ENCODE peak calls at places on chromosomes 12 and 14, in seven cellular contexts. B is AG04450; X is foreskin fibroblast; I is CD4-positive, alpha-beta memory T cell; G is pancreas; V is fibroblast of pulmonary artery; D is A549. R is an unnamed sample.

GRCh38 chr12:9798008-9798619 is 29.2 kb upstream of the KLRF1 start:
- DNase-seq in V (peak), X (peak), B (no peak), G (peak), I (peak), D (peak), R (peak)

GRCh38 chr14:75831971-75832370 is 149.8 kb downstream of the TGFB3 start:
- DNase-seq in D (peak), G (peak), V (peak), X (peak), B (no peak), I (no peak), R (no peak)

GRCh38 chr12:143964-144649 is 69.8 kb downstream of the SLC6A12 start:
- DNase-seq in I (no peak), G (no peak), B (no peak), X (no peak), V (no peak), D (no peak), R (no peak)

GRCh38 chr12:50221228-50222008 is 54.2 kb upstream of the CERS5 start:
- DNase-seq in V (peak), B (peak), I (no peak), X (peak), D (peak), G (no peak), R (no peak)

GRCh38 chr12:22100952-22101748 is 55.1 kb downstream of the CMAS start:
- DNase-seq in B (peak), X (peak), D (peak), G (peak), I (peak), V (peak), R (peak)

GRCh38 chr14:95300697-95301526 is 18.8 kb downstream of the CLMN start:
- DNase-seq in X (no peak), G (no peak), V (no peak), B (no peak), I (no peak), D (no peak), R (no peak)

GRCh38 chr12:14900521-14901227 is 15.0 kb upstream of the MGP start:
- DNase-seq in X (no peak), I (no peak), G (no peak), B (no peak), V (no peak), D (no peak), R (no peak)

GRCh38 chr14:35155962-35156361 is 33.6 kb downstream of the PRORP start:
- DNase-seq in I (no peak), B (peak), D (peak), X (peak), V (peak), G (no peak), R (no peak)

GRCh38 chr12:52391618-52392002 is 6.2 kb upstream of the KRT84 start:
- DNase-seq in V (peak), B (no peak), D (peak), G (no peak), X (no peak), I (no peak), R (no peak)

GRCh38 chr14:60637490-60638452 is 11.5 kb downstream of the SIX1 start:
- DNase-seq in B (no peak), V (no peak), I (no peak), G (no peak), X (no peak), D (no peak), R (no peak)
- H3K4me3 ChIP-seq in B (peak), V (peak), I (no peak), G (no peak), X (peak), D (no peak), R (no peak)

DNA sequence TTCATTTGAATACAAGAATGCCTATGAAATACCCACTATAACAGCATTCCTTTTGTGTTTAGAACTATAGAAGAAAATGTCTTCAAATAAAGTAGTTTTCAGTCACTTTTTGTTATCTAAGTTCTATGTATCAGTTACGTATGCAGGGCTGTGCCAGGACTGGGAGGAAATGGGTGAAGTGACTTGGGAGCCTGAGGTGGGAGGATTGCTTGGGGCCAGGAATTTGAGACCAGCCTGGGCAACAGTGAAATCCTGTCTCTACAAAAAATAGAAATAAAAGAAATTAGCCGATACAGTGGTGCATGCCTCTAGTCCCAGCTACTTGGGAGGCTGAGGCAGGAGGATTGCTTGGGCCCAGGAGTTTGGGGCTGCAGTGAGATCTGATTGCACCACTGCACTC is 22.9 kb upstream of the MANSC4 start:
- DNase-seq in I (no peak), X (no peak), G (no peak), D (no peak), V (no peak), B (no peak), R (no peak)
- H3K4me3 ChIP-seq in I (no peak), X (no peak), G (no peak), D (no peak), V (no peak), B (no peak), R (no peak)

DNA sequence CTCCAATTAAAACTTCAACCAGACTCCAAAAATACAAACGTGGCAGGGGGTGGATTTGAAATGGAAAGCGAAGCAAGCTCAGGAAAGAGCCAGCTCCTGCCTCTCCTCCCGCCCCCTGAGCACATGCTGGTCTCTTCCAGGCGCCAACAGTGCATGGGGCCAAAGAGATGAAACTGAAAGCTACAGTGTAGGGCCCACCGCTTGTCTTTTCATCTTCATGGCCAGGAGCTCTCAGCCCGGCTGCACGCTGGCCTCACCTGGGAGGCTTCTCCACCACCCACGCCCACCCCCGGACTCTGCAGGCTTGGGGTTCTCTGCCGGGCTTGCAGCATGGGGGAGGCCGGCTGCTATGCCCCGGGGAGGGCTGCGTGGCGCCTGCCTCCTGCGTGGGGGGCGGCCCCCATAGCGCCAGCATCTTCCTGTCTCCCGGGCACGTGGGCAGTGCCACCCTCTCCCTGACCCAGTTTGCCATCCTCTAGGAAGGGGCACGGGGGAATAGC is 2.0 kb downstream of the RIMBP2 start:
- DNase-seq in G (no peak), B (no peak), X (no peak), V (no peak), D (no peak), I (no peak), R (no peak)
- H3K4me3 ChIP-seq in G (no peak), B (no peak), X (peak), V (no peak), D (peak), I (no peak), R (no peak)

GRCh38 chr14:26775765-26776577 is 178.1 kb upstream of the NOVA1 start:
- DNase-seq in B (no peak), V (peak), I (no peak), X (peak), D (peak), G (no peak), R (no peak)
- H3K4me3 ChIP-seq in B (no peak), V (peak), I (no peak), X (peak), D (no peak), G (no peak), R (no peak)

DNA sequence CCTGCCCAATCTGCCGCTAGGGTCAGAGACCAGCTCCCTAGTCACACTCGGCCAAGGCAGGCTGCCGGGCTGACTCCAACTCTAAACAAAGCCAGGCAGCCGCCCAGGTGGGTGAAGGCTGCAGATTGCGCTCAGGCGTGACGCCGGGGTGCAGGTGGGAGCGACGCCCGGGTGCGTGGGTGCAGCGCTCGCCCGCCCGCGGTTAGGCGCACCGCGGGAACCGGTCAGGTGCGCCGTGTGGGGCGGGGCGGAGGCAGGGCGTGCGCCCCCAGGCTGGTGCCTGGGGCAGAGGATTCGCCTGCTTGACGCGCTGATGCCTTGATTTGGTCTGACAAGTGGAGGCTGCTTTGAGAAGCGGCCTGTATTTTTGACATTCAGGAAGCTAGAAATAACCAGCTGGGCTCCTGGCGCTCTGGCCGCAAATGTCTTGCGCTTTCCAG is 126.7 kb upstream of the HIF1A start:
- DNase-seq in V (no peak), D (no peak), I (peak), B (no peak), G (peak), X (no peak), R (peak)
- H3K4me3 ChIP-seq in V (no peak), D (no peak), I (no peak), B (no peak), G (no peak), X (no peak), R (peak)